ENCODE peak calls at places on chromosomes 4 and X, in ten cellular contexts. M is fibroblast of lung, Y is uterus, V is colonic mucosa, O is neural progenitor cell, P is HFFc6, G is fibroblast of the aortic adventitia, R is mammary epithelial cell, W is progenitor cell of endocrine pancreas, Z is IMR-90. U is an unnamed sample.

GRCh38 chr4:19348746-19349145 is 903.0 kb upstream of the SLIT2 start:
- DNase-seq in O (no peak), P (no peak), M (no peak), W (no peak), Z (no peak), G (no peak), V (no peak), R (no peak), Y (no peak), U (no peak)

GRCh38 chr4:184807261-184807660 is 18.5 kb downstream of the ACSL1 start:
- DNase-seq in W (no peak), M (peak), Z (no peak), O (no peak), V (no peak), P (no peak), R (no peak), Y (no peak), G (peak), U (no peak)

GRCh38 chrX:129945131-129945530 is 37.3 kb upstream of the BCORL1 start:
- DNase-seq in W (no peak), Y (no peak), O (no peak), Z (peak), V (no peak), G (no peak), M (peak), R (no peak), P (peak), U (no peak)

GRCh38 chrX:4484266-4484665 is 770.8 kb upstream of the PRKX start:
- DNase-seq in M (no peak), W (no peak), O (no peak), G (no peak), Y (no peak), R (no peak), Z (no peak), V (no peak), P (no peak), U (no peak)

GRCh38 chrX:41457618-41458192 is 10.6 kb downstream of the NYX start:
- DNase-seq in Y (no peak), G (no peak), W (no peak), V (no peak), M (no peak), Z (no peak), P (no peak), O (no peak), R (no peak), U (no peak)

GRCh38 chrX:46573896-46574336 is 351 bp downstream of the CHST7 start:
- DNase-seq in Y (peak), P (no peak), M (peak), G (no peak), V (peak), R (peak), O (peak), W (peak), Z (peak), U (no peak)

GRCh38 chr4:133424611-133425010 is 275.5 kb downstream of the PCDH10 start:
- DNase-seq in M (no peak), P (no peak), G (no peak), Y (no peak), W (no peak), O (no peak), R (no peak), Z (no peak), V (no peak), U (no peak)

GRCh38 chr4:61648264-61648663 is 448.1 kb downstream of the ADGRL3 start:
- DNase-seq in G (no peak), O (no peak), Z (no peak), R (no peak), V (no peak), M (peak), W (no peak), P (no peak), Y (no peak), U (no peak)

GRCh38 chr4:73855406-73855805 is 2.3 kb downstream of the PF4V1 start:
- DNase-seq in G (no peak), Z (no peak), W (no peak), O (no peak), P (no peak), R (no peak), M (no peak), Y (no peak), V (no peak), U (no peak)

GRCh38 chr4:20625460-20625859 is 74.8 kb upstream of the PACRGL start:
- DNase-seq in P (no peak), W (no peak), V (peak), Y (no peak), M (no peak), R (no peak), O (no peak), G (no peak), Z (no peak), U (no peak)

GRCh38 chrX:38817004-38817703 is 15.9 kb downstream of the MID1IP1 start:
- DNase-seq in M (peak), O (no peak), P (no peak), Z (peak), Y (peak), G (peak), R (no peak), V (peak), W (no peak), U (no peak)

GRCh38 chr4:159764343-159764952 is 661.6 kb downstream of the RAPGEF2 start:
- DNase-seq in O (peak), Y (no peak), W (peak), R (peak), M (peak), V (peak), P (peak), Z (no peak), G (peak), U (no peak)

GRCh38 chr4:166422475-166422874 is 549.4 kb downstream of the TLL1 start:
- DNase-seq in W (no peak), R (peak), P (peak), M (peak), G (peak), Y (no peak), Z (peak), V (no peak), O (no peak), U (peak)

GRCh38 chrX:1587161-1587560 is 4.2 kb upstream of the AKAP17A start:
- DNase-seq in O (no peak), R (no peak), Z (no peak), W (no peak), P (no peak), Y (no peak), V (peak), G (no peak), M (no peak), U (no peak)

GRCh38 chr4:49032440-49033161 is 46.5 kb downstream of the CWH43 start:
- DNase-seq in Y (no peak), P (no peak), Z (peak), M (no peak), W (no peak), R (peak), V (peak), G (peak), O (no peak), U (no peak)

GRCh38 chr4:37758226-37758625 is 68.3 kb upstream of the PGM2 start:
- DNase-seq in W (no peak), Y (peak), R (peak), V (no peak), O (no peak), G (peak), P (peak), M (peak), Z (peak), U (peak)

GRCh38 chr4:13088726-13089658 is 395.1 kb downstream of the RAB28 start:
- DNase-seq in V (no peak), G (peak), O (no peak), M (peak), P (no peak), R (no peak), Z (no peak), W (no peak), Y (no peak), U (no peak)

GRCh38 chrX:635428-636192 is 5.0 kb downstream of the SHOX start:
- DNase-seq in G (no peak), Z (no peak), O (peak), R (no peak), P (peak), M (no peak), W (no peak), Y (no peak), V (no peak), U (no peak)

GRCh38 chr4:174236359-174236758 is 47.1 kb downstream of the FBXO8 start:
- DNase-seq in Z (no peak), R (no peak), Y (no peak), G (no peak), O (no peak), M (no peak), V (no peak), W (no peak), P (no peak), U (no peak)

GRCh38 chr4:189228726-189229125 is 711.9 kb upstream of the FRG1 start:
- DNase-seq in O (no peak), G (no peak), P (no peak), V (no peak), Y (no peak), Z (no peak), R (no peak), W (no peak), M (no peak), U (no peak)

GRCh38 chr4:88963817-88964216 is 93.2 kb downstream of the FAM13A start:
- DNase-seq in P (peak), R (peak), V (no peak), Z (peak), G (no peak), W (no peak), O (no peak), Y (no peak), M (peak), U (no peak)

GRCh38 chr4:121077496-121077895 is 5.2 kb upstream of the NDNF start:
- DNase-seq in V (no peak), Z (no peak), W (no peak), M (no peak), R (no peak), O (no peak), P (no peak), G (no peak), Y (no peak), U (no peak)

GRCh38 chrX:1581132-1581531 is 10.3 kb upstream of the AKAP17A start:
- DNase-seq in Z (no peak), R (peak), O (no peak), V (peak), M (no peak), Y (peak), P (peak), G (no peak), W (no peak), U (no peak)

GRCh38 chr4:182752158-182752910 is 164.9 kb downstream of the DCTD start:
- DNase-seq in V (no peak), Y (no peak), G (peak), Z (peak), P (peak), M (peak), W (no peak), O (peak), R (peak), U (peak)

GRCh38 chr4:100591156-100591876 is 73.5 kb upstream of the EMCN start:
- DNase-seq in G (peak), P (no peak), W (no peak), R (no peak), V (no peak), O (no peak), M (no peak), Z (no peak), Y (peak), U (no peak)

GRCh38 chrX:114037515-114037914 is 546.4 kb upstream of the HTR2C start:
- DNase-seq in R (no peak), M (no peak), V (no peak), W (no peak), Y (no peak), Z (no peak), G (no peak), O (no peak), P (no peak), U (no peak)

GRCh38 chrX:141180851-141181250 is 3.9 kb upstream of the LDOC1 start:
- DNase-seq in V (no peak), G (no peak), R (no peak), Z (no peak), Y (no peak), P (no peak), W (no peak), O (no peak), M (no peak), U (no peak)

GRCh38 chrX:110178179-110178865 is 139.6 kb downstream of the AMMECR1 start:
- DNase-seq in G (no peak), Z (no peak), O (no peak), R (no peak), P (no peak), Y (no peak), M (peak), V (no peak), W (no peak), U (no peak)

GRCh38 chr4:31422006-31422405 is 701.8 kb downstream of the PCDH7 start:
- DNase-seq in Y (no peak), G (no peak), M (no peak), R (no peak), V (no peak), W (no peak), O (no peak), Z (no peak), P (no peak), U (no peak)

GRCh38 chr4:175411251-175411650 is 400.8 kb downstream of the GPM6A start:
- DNase-seq in R (no peak), V (no peak), Z (no peak), G (peak), W (no peak), M (no peak), Y (no peak), O (no peak), P (no peak), U (no peak)

GRCh38 chr4:182695842-182696241 is 221.3 kb downstream of the DCTD start:
- DNase-seq in Z (peak), R (no peak), V (no peak), Y (no peak), G (no peak), W (no peak), M (peak), P (peak), O (no peak), U (no peak)

GRCh38 chrX:132877954-132878536 is 80.4 kb downstream of the HS6ST2 start:
- DNase-seq in O (no peak), M (no peak), G (no peak), P (no peak), V (no peak), R (no peak), Z (no peak), W (no peak), Y (no peak), U (no peak)

GRCh38 chr4:73725499-73725898 is 14.9 kb upstream of the CXCL8 start:
- DNase-seq in M (no peak), P (no peak), V (no peak), Y (no peak), W (no peak), O (no peak), R (no peak), G (no peak), Z (no peak), U (no peak)

GRCh38 chrX:118847676-118848075 is 24.1 kb downstream of the ZCCHC12 start:
- DNase-seq in Y (no peak), V (no peak), W (no peak), Z (peak), O (peak), R (peak), M (peak), G (peak), P (peak), U (peak)

GRCh38 chrX:147573266-147573665 is 338.5 kb upstream of the FMR1 start:
- DNase-seq in R (no peak), O (no peak), M (no peak), P (no peak), V (no peak), W (no peak), G (no peak), Y (no peak), Z (no peak), U (no peak)

GRCh38 chrX:80807606-80808159 is 2.0 kb downstream of the BRWD3 start:
- DNase-seq in G (peak), Y (no peak), M (no peak), W (no peak), V (no peak), P (no peak), Z (no peak), R (no peak), O (no peak), U (no peak)

DNA sequence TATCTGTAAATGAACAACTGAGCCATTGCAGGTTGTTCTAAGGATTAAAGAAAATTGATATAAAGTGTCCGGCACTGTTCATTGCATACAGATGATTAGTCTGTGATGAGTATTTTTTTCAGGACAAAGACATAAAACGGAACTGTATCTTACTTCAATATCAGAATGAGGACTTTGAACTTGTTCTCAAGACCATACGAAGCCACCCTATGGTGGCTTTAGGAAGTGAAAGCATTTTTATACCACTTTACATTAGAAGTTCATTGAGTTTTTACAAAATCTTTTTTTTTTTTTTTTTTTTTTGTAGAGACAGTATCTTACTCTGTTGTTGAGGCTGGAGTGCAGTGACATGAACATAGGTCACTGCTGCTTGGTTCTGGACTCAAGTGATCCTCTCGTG is 45.2 kb upstream of the TRIM2 start:
- DNase-seq in P (no peak), V (no peak), G (no peak), Z (no peak), O (no peak), R (no peak), Y (no peak), W (no peak), M (no peak), U (no peak)
- TF ChIP-seq CTCF in P (peak), V (no peak), G (peak), Z (no peak), O (no peak), R (no peak), Y (no peak), W (peak), M (no peak), U (no peak)

GRCh38 chrX:104659037-104659744 is 93.2 kb downstream of the IL1RAPL2 start:
- DNase-seq in Y (no peak), M (peak), Z (no peak), R (peak), P (no peak), G (no peak), W (no peak), V (no peak), O (no peak), U (no peak)
- TF ChIP-seq CTCF in Y (no peak), M (no peak), Z (no peak), R (no peak), P (no peak), G (no peak), W (no peak), V (no peak), O (no peak), U (no peak)

GRCh38 chrX:138026211-138026610 is 460.3 kb downstream of the ZIC3 start:
- DNase-seq in R (no peak), V (no peak), W (no peak), M (no peak), O (no peak), G (peak), P (no peak), Y (no peak), Z (no peak), U (no peak)
- TF ChIP-seq CTCF in R (peak), V (peak), W (peak), M (no peak), O (peak), G (peak), P (peak), Y (no peak), Z (peak), U (peak)

DNA sequence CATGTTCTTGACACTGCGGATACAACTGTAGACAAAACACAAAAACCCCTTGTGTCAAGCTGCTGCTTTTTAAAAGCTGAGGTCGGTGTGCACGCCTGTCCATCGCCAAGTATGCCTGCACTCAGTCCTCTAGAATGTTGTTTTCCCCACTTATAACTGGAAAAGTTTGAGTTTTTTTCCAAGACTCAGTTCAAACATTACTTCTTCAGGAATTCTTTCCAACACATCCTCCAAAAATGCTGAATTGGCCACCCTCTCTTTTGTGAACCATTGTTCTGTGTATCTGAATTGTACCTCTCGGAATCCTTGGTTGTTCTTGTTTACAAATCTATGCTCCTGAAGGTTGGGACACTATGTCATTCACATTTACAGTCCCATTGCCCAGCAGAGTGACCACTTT is 94.6 kb downstream of the REELD1 start:
- DNase-seq in R (no peak), M (peak), P (no peak), O (no peak), G (peak), V (no peak), Z (peak), Y (no peak), W (no peak), U (no peak)
- TF ChIP-seq CTCF in R (no peak), M (no peak), P (no peak), O (no peak), G (no peak), V (no peak), Z (no peak), Y (no peak), W (no peak), U (no peak)

GRCh38 chrX:106404512-106404911 is 207.3 kb upstream of the RADX start:
- DNase-seq in M (no peak), G (no peak), V (no peak), R (peak), W (no peak), P (no peak), Y (no peak), O (no peak), Z (no peak), U (no peak)
- TF ChIP-seq CTCF in M (no peak), G (peak), V (peak), R (peak), W (peak), P (no peak), Y (no peak), O (peak), Z (peak), U (peak)

GRCh38 chrX:26445288-26445687 is 229.3 kb downstream of the MAGEB5 start:
- DNase-seq in G (no peak), O (no peak), Y (no peak), W (no peak), M (no peak), R (no peak), V (no peak), Z (no peak), P (no peak), U (no peak)

DNA sequence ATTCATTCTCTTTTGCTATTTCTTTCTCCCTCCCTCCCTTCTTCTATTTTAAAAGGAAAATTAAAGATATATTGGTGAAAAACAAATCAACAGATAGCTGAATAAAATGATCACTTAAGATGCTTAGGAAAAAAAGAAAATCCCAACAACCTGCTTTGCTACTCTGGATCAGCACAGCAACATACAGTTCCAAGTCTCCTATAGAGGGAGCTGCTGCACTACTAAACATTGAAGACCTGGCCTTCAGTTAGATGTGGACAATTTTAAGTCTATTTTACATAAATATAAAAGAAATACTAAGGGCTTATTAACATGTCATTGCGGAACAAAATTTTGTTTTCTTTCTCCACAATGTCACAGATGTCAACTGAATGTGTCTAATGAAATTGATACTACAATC is 226.4 kb downstream of the MAGEB5 start:
- DNase-seq in W (no peak), V (no peak), R (peak), Z (peak), G (no peak), M (no peak), O (peak), P (no peak), Y (no peak), U (no peak)
- TF ChIP-seq CTCF in W (peak), V (no peak), R (peak), Z (peak), G (no peak), M (peak), O (peak), P (no peak), Y (no peak), U (no peak)

GRCh38 chr4:105257817-105258495 is 111.3 kb downstream of the TET2 start:
- DNase-seq in W (no peak), V (no peak), G (no peak), Z (no peak), R (no peak), P (no peak), Y (no peak), O (no peak), M (no peak), U (no peak)
- TF ChIP-seq CTCF in W (no peak), V (no peak), G (no peak), Z (peak), R (peak), P (peak), Y (no peak), O (no peak), M (no peak), U (no peak)

GRCh38 chrX:121172703-121173102 is 125.3 kb downstream of the GLUD2 start:
- DNase-seq in Y (no peak), Z (no peak), P (no peak), G (no peak), W (no peak), R (no peak), M (no peak), O (no peak), V (no peak), U (no peak)
- TF ChIP-seq CTCF in Y (no peak), Z (no peak), P (no peak), G (no peak), W (no peak), R (no peak), M (no peak), O (no peak), V (no peak), U (no peak)

DNA sequence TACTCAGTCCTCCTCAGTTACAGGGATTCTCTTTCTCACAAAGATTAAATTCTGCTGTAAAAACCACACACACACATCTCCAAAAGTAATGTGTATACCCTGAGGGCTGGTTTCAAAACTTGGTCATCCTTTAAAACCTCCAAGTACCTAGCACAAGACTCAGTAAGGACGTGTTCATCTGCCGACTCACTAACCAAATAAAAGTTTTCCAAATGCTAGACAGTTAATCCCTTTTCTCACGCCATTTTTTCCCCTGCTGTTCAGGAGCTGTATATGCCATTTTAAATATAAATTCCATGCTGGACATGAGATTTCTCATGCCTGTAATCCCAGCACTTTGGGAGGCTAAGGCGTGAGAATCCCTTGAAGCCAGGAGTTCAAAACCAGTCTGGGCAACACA is 3.9 kb upstream of the SAT1 start:
- DNase-seq in Y (no peak), G (peak), R (peak), O (no peak), W (no peak), Z (peak), M (peak), P (peak), V (no peak), U (peak)
- TF ChIP-seq CTCF in Y (no peak), G (peak), R (peak), O (no peak), W (peak), Z (peak), M (no peak), P (peak), V (no peak), U (peak)

U was measured in AG09309.